ENCODE peak calls at places on chromosomes 11 and 22, in four cellular contexts. I, Y, N and H are unnamed samples.

GRCh38 chr11:31977343-31977742 is 113.5 kb upstream of the RCN1 start:
- DNase-seq in Y (no peak), I (no peak), N (no peak), H (no peak)

GRCh38 chr11:68326334-68327215 is 14.2 kb downstream of the LRP5 start:
- DNase-seq in N (peak), I (no peak), Y (no peak), H (no peak)

GRCh38 chr22:30906411-30906810 is 62.2 kb downstream of the MORC2 start:
- DNase-seq in I (peak), N (no peak), Y (no peak), H (no peak)

GRCh38 chr11:123470862-123471261 is 40.8 kb downstream of the GRAMD1B start:
- DNase-seq in I (no peak), Y (no peak), N (no peak), H (no peak)

GRCh38 chr11:15909937-15910598 is 446.3 kb downstream of the SOX6 start:
- DNase-seq in N (no peak), I (no peak), Y (no peak), H (no peak)

GRCh38 chr22:21936151-21936778 is 16.4 kb downstream of the PPM1F start:
- DNase-seq in N (no peak), Y (no peak), I (no peak), H (no peak)

GRCh38 chr11:45927684-45928413 is 5.4 kb downstream of the LARGE2 start:
- DNase-seq in N (no peak), I (no peak), Y (no peak), H (no peak)

GRCh38 chr11:12556155-12556554 is 118.1 kb upstream of the TEAD1 start:
- DNase-seq in I (no peak), Y (no peak), N (no peak), H (no peak)

GRCh38 chr11:75264971-75265370 is 24.4 kb downstream of the TPBGL start:
- DNase-seq in N (no peak), I (no peak), Y (no peak), H (no peak)

GRCh38 chr11:45580399-45580798 is 85.0 kb downstream of the CHST1 start:
- DNase-seq in N (no peak), Y (no peak), I (no peak), H (peak)

GRCh38 chr11:31816467-31817053 is 5.4 kb upstream of the PAX6 start:
- DNase-seq in N (no peak), I (peak), Y (no peak), H (peak)

GRCh38 chr11:113204280-113204679 is 110.1 kb upstream of the TTC12 start:
- DNase-seq in I (no peak), N (no peak), Y (no peak), H (no peak)

GRCh38 chr11:32374261-32374711 is 61.1 kb downstream of the WT1 start:
- DNase-seq in Y (peak), N (peak), I (peak), H (peak)

GRCh38 chr11:118126082-118126838 is 26.4 kb downstream of the SCN4B start:
- DNase-seq in I (no peak), N (no peak), Y (no peak), H (no peak)
- TF ChIP-seq FOXK2 in I (no peak), N (no peak), Y (no peak), H (no peak)

DNA sequence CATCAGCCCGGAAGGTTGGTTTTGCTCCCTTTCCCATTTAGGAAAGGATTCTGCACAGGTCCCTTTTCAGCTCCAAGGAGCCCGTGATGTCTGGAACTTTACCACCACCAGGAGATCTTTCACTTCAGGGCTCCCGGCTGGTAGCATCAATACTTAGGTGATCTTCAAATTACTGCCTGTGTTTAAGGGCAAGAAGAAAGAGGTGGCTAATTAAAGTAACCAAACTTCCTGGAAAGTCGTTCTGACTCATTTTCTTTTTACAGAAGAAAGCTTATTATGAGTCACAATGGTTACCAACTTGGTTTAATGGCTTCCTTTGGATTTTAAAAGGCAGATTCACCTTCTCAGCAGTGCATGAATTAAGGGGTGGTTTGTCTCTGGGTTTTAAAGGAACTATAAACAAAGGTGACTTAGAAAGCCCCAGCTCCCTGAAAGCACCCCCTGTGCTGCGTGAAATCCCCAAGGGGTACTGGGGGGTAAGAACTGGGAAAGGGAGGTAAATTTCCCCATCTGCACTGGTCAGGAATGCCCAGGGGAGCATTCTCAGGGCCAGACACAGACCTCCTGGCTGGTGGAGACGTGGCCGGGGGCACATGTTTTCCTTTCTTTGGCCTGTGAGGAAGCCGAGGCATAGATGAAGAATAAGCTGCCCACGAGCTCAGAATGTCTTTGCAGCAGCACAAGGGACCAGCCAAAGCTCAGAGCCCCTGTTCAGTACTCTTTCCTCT is 8.8 kb downstream of the POU2F3 start:
- DNase-seq in I (no peak), Y (peak), N (no peak), H (no peak)
- TF ChIP-seq TARDBP in I (no peak), Y (no peak), N (no peak), H (no peak)

DNA sequence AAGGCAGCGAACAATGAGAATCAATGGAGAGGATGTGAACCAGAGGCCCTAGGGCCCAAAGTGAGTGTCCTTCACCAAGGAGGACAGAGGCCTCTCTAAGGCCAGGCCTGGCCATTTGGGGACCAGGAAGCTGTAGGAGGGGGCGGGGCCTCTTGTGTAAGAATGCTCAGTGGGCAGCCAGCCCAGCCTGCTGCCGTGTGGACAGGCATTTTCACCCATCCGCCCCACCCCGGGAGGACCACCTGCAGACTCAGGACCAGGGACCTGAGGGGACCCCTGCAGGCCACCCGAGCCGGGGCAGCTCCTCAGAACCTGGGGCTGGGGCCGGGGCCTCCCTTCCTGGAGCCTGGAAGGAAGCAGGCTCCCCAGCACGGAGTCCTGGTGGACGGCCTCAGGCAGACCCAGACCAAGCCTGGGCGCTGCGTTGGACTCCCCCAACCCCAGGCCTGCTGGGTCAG is 1.7 kb upstream of the TRABD start:
- DNase-seq in Y (no peak), I (no peak), N (peak), H (no peak)
- TF ChIP-seq FOXK2 in Y (no peak), I (no peak), N (no peak), H (no peak)

GRCh38 chr11:65562020-65562419 is 3.9 kb upstream of the LTBP3 start:
- DNase-seq in N (no peak), I (no peak), Y (no peak), H (no peak)

GRCh38 chr11:65558785-65559509 is 788 bp upstream of the LTBP3 start:
- DNase-seq in Y (no peak), I (no peak), N (no peak), H (no peak)

GRCh38 chr11:65559951-65560537 is 1.9 kb upstream of the LTBP3 start:
- DNase-seq in N (peak), I (no peak), Y (no peak), H (no peak)

GRCh38 chr11:65559535-65559934 is 1.4 kb upstream of the LTBP3 start:
- DNase-seq in I (no peak), Y (no peak), N (no peak), H (no peak)

DNA sequence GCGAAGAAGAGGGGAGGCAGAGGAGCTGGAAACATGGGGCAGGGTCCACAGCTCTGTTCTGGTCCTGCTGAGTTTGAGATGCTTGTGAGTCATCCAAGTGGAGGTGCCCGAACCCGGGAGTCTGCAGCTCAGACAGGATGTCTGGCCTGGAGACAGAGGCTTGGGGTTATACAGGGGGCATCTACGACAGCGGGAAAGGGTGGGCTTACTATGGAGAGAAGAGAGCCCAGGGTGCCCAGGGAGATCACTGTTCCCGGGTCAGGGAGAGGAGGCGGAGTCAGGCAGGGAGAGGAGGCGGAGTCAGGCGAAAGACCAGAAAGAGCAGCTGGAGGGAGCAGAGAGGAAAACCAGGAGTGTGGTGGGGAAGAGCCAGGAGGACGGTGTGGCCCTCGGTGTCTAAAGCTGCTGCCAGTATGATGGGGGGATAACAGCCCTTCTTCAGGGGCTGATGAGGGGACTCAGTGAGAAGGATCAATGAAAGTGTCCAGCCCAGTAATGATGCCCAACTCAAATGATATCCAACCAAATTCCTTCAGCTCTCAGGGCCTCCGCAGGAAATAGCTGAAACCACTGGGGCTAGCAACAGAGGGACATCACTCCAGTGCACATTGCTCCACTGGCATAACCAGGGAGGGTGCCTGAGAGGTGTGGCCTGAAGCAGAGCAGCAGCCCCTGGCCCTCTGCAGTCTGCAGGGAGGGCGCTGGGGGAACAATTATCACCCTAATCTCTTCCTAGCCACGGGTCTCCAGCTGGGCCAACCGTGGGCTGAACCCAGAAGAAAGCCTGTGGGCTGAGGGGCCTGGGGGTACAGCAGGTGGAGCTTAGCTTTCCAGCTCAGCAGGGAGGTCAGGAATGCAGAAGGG is 2.6 kb upstream of the LTBP3 start:
- DNase-seq in N (no peak), Y (no peak), I (no peak), H (no peak)
- TF ChIP-seq TARDBP in N (no peak), Y (no peak), I (no peak), H (no peak)

GRCh38 chr22:25403752-25404471 is 160.6 kb upstream of the GRK3 start:
- DNase-seq in Y (no peak), N (peak), I (peak), H (peak)
- TF ChIP-seq FOXK2 in Y (peak), N (no peak), I (peak), H (no peak)

DNA sequence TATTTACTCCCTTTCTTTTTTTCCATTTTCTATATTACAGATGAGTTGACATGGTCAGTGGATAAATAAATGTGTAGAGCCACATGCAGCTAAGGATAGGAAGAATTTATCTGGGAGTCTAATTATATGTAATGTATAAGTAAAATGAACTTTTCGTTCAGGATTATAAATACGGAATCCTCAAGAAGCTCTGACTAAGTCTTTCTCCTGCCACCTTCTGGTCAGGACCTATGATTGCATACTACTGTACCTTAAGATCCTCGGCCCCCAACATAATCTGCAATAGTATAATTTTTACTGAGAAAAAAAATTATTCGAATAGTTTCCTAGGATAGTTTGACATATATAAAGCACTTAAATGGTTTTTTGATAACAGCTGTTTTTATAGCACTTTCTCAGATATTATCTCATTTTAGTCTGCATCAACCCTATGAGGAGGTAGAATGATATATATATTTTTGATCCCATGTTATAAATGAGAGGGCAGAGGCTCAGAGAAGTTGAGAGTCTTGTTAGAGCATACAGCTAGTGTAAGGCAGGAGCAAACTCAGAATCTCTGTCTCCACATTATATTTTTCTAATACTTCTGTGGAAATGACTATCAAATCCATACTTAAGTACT is 36.1 kb downstream of the CCDC90B start:
- DNase-seq in Y (no peak), N (peak), I (peak), H (peak)
- TF ChIP-seq TARDBP in Y (no peak), N (no peak), I (no peak), H (no peak)

DNA sequence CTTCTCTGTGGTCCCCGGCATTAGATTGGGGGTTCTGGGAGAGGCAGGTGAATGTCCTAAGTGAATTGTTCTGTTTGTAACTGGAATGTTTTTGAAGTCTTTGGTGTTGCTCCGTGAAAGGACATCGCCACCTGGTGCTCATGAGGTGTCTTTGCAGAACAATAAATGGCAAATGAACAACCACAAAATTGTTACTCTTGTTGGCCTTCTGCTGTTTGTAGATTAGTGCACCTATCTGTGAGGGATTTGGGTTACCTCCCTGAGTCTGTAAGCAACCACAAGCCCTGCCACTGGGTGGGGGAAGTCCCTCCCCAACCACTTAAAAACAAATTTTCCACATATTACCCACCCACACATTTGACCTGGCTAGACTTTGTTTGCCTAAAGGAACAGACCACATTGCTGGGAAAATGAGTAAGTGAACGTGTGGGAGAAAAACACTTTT is 4.7 kb downstream of the MPEG1 start:
- DNase-seq in N (peak), I (peak), Y (peak), H (peak)
- TF ChIP-seq FOXK2 in N (no peak), I (no peak), Y (no peak), H (no peak)